ENCODE peak calls at places on chromosomes 1 and 21, in eight cellular contexts. M is effector memory CD4-positive, alpha-beta T cell; C is tibial artery; B is colonic mucosa; W is cardiac muscle cell; S is mammary epithelial cell; I is esophagus squamous epithelium; Q is fibroblast of lung. V is an unnamed sample. For H3K27me3, the result is how much of the 10 kb centered on the place peaks cover.

GRCh38 chr1:18913065-18913502 is 10.7 kb upstream of the ALDH4A1 start:
- DNase-seq in M (peak), C (peak), B (peak), W (peak), S (peak), I (no peak), Q (peak), V (peak)

GRCh38 chr1:94095744-94096469 is 25.0 kb downstream of the ABCA4 start:
- DNase-seq in M (no peak), C (peak), B (no peak), W (no peak), S (no peak), I (no peak), Q (peak), V (no peak)

GRCh38 chr1:17729248-17729647 is 25.9 kb upstream of the ACTL8 start:
- DNase-seq in M (no peak), C (no peak), B (no peak), W (no peak), S (no peak), I (no peak), Q (no peak), V (no peak)

GRCh38 chr1:144551107-144551542 is 41.6 kb upstream of the PPIAL4F start:
- DNase-seq in M (no peak), C (no peak), B (no peak), W (no peak), S (no peak), I (no peak), Q (no peak), V (no peak)

GRCh38 chr1:87129606-87130005 is 199.1 kb upstream of the LMO4 start:
- DNase-seq in M (no peak), C (no peak), B (no peak), W (no peak), S (no peak), I (no peak), Q (peak), V (no peak)

GRCh38 chr21:42360317-42360716 is 6.0 kb downstream of the TFF1 start:
- DNase-seq in M (no peak), C (no peak), B (no peak), W (no peak), S (no peak), I (no peak), Q (no peak), V (no peak)

GRCh38 chr21:30831194-30831765 is 1.7 kb upstream of the KRTAP7-1 start:
- DNase-seq in M (peak), C (no peak), B (peak), W (peak), S (peak), I (no peak), Q (no peak), V (no peak)

GRCh38 chr1:181126871-181127587 is 38.5 kb downstream of the IER5 start:
- DNase-seq in M (no peak), C (no peak), B (no peak), W (peak), S (peak), I (no peak), Q (no peak), V (peak)

GRCh38 chr1:167148388-167148787 is 54.5 kb downstream of the STYXL2 start:
- DNase-seq in M (no peak), C (no peak), B (no peak), W (no peak), S (no peak), I (no peak), Q (no peak), V (no peak)
- H3K27ac ChIP-seq in M (no peak), C (no peak), B (no peak), W (no peak), S (no peak), I (no peak), Q (no peak), V (no peak)

GRCh38 chr1:23366598-23366997 is 3.0 kb downstream of the ZNF436 start:
- DNase-seq in M (no peak), C (no peak), B (no peak), W (no peak), S (peak), I (no peak), Q (no peak), V (peak)
- H3K27me3 ChIP-seq in M (under half), C (under half), B (under half), W (under half), S (under half), I (under half), Q (under half), V (under half)

DNA sequence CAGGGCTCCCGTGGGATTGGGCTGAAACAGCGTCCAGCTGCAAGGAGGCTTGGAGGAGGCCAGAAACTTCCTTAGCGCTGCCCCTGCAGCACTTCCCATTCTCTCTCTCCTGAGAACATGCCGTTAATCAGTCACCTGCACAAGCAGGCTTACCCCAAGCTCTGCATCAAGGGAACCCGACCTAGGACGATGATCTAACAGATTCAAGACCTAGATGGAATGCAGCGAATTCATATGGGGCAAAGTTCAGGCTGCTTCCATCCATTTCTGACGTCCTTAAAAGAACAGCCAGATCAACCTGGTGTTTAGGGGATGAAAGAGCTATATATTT is 114.1 kb downstream of the ERG start:
- DNase-seq in M (no peak), C (no peak), B (no peak), W (no peak), S (no peak), I (no peak), Q (no peak), V (no peak)
- H3K4me3 ChIP-seq in M (no peak), C (no peak), B (no peak), W (no peak), S (no peak), I (no peak), Q (no peak), V (no peak)

DNA sequence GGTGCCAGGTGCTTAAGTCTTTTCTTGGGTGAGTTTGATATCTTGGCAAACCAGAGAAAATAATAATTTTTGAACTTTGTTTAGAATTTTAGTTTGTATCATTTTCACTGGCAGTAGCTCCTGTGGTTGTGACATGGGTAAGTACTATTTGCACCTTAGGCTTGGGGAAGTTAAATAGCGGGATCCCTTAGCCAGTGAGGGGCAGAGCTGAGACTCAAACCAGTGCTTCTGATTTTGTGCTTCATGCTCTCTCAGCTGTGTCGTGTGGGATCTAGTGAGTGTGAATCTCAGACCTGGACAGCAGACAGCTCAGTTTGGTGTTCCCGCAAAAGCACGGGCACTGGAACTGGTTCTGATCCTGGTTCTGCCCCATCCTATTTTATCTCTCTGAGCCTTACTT is 9.6 kb downstream of the PRCC start:
- DNase-seq in M (no peak), C (no peak), B (no peak), W (peak), S (no peak), I (no peak), Q (no peak), V (no peak)
- H3K27ac ChIP-seq in M (no peak), C (no peak), B (no peak), W (peak), S (no peak), I (no peak), Q (no peak), V (no peak)

GRCh38 chr1:160708118-160708517 is 3.5 kb downstream of the CD48 start:
- DNase-seq in M (no peak), C (no peak), B (no peak), W (no peak), S (no peak), I (no peak), Q (no peak), V (no peak)

GRCh38 chr1:160702100-160702499 is 9.5 kb downstream of the CD48 start:
- DNase-seq in M (no peak), C (no peak), B (no peak), W (no peak), S (no peak), I (no peak), Q (no peak), V (no peak)

GRCh38 chr1:160707171-160708109 is 4.2 kb downstream of the CD48 start:
- DNase-seq in M (no peak), C (no peak), B (no peak), W (no peak), S (no peak), I (no peak), Q (no peak), V (no peak)

GRCh38 chr1:160704250-160704649 is 7.4 kb downstream of the CD48 start:
- DNase-seq in M (no peak), C (no peak), B (no peak), W (no peak), S (no peak), I (no peak), Q (no peak), V (no peak)

DNA sequence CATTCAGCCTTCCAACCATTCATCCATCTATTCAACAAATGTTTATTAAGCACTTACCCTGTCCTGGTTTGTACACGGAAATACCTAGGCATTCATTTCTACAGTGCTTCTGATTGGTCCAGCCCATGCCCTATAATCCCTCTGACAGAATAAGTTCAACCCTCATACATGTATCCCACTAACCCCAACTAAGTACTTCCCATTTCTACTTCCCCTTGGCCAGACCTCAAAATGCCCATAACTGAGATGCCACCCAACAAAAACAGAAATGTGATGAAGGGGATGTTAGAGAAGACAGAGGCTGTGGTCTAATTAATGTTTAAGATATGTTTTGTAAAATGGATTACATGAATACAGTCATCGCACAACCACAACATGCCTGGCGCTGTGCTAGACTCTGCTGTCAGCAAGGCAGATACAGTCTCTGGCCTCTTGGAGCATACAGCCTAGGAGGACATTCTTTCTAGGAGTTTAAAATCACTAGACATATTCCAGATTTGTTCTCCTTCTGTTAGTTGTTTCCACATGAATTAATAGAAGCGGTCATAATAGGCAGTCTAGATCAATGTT is 6.4 kb downstream of the CD48 start:
- DNase-seq in M (no peak), C (no peak), B (no peak), W (no peak), S (no peak), I (no peak), Q (no peak), V (no peak)
- H3K27me3 ChIP-seq in M (under half), C (under half), B (under half), W (under half), S (under half), I (under half), Q (under half), V (half or more)

GRCh38 chr1:1360511-1361169 is 2.3 kb upstream of the MXRA8 start:
- DNase-seq in M (no peak), C (peak), B (peak), W (peak), S (peak), I (no peak), Q (peak), V (peak)

GRCh38 chr1:1357871-1358432 is 403 bp downstream of the MXRA8 start:
- DNase-seq in M (no peak), C (no peak), B (no peak), W (no peak), S (no peak), I (no peak), Q (no peak), V (peak)

GRCh38 chr1:1359668-1360468 is 1.5 kb upstream of the MXRA8 start:
- DNase-seq in M (no peak), C (no peak), B (peak), W (no peak), S (no peak), I (no peak), Q (peak), V (peak)

GRCh38 chr1:1358433-1359201 is at the start of gene MXRA8:
- DNase-seq in M (no peak), C (peak), B (peak), W (peak), S (no peak), I (no peak), Q (peak), V (no peak)

DNA sequence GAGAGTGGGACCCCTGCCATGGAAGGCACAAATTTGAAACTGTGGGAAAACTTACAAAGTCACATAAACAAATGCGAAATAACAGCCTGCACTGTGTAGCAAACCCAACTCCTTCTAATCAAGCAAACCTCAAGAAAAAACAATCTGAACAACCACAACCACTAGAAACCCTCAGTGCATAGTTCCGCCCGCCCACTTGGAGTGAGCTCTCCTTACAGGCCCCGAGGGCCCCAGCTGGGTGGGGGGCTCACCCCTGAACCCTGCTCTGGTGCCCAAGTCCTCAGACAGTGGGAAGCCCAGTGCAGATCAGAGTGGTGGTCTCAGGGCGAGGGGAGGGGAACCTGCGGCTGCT is 937 bp upstream of the MXRA8 start:
- DNase-seq in M (no peak), C (no peak), B (peak), W (no peak), S (no peak), I (no peak), Q (peak), V (no peak)
- H3K4me3 ChIP-seq in M (no peak), C (no peak), B (no peak), W (no peak), S (no peak), I (no peak), Q (no peak), V (no peak)

GRCh38 chr1:41498391-41498790 is 13.9 kb upstream of the EDN2 start:
- DNase-seq in M (no peak), C (no peak), B (no peak), W (no peak), S (peak), I (no peak), Q (no peak), V (peak)
- H3K27ac ChIP-seq in M (no peak), C (peak), B (no peak), W (no peak), S (peak), I (peak), Q (no peak), V (peak)

DNA sequence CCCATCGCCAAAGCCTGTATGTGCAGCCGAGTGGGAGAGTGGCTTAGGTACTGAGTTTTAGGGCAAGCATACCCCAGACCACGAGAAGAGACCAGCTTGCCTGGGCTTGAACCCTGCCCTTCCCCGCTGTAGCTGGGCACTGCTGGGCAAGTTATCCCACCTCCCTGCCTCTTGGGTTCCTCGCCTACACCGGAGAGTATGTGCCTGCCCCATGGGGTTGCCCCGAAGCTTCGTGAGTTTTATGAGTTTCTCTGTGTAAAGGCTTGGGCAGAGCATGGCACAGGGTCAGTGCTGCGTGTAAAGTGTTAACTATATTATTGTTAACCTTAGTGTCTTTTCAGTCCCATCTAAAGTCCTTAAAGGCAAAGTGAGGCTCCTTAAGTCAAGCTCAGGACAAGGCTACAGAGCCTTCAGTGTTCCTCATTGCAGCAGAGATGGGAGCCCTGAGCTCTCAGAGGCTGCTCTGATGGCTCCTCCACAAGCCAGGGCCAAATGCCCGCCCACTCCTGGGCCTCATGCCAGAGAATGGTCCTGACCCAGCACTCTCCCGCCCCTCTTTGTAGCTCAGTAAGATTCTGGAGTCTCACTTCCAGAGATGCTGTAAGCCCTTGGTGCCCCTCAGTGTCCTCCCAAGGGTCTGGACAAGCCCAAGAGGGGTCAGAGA is 37.0 kb upstream of the KCNA10 start:
- DNase-seq in M (no peak), C (peak), B (no peak), W (no peak), S (no peak), I (no peak), Q (no peak), V (no peak)
- H3K27me3 ChIP-seq in M (under half), C (under half), B (under half), W (half or more), S (under half), I (under half), Q (under half), V (half or more)

DNA sequence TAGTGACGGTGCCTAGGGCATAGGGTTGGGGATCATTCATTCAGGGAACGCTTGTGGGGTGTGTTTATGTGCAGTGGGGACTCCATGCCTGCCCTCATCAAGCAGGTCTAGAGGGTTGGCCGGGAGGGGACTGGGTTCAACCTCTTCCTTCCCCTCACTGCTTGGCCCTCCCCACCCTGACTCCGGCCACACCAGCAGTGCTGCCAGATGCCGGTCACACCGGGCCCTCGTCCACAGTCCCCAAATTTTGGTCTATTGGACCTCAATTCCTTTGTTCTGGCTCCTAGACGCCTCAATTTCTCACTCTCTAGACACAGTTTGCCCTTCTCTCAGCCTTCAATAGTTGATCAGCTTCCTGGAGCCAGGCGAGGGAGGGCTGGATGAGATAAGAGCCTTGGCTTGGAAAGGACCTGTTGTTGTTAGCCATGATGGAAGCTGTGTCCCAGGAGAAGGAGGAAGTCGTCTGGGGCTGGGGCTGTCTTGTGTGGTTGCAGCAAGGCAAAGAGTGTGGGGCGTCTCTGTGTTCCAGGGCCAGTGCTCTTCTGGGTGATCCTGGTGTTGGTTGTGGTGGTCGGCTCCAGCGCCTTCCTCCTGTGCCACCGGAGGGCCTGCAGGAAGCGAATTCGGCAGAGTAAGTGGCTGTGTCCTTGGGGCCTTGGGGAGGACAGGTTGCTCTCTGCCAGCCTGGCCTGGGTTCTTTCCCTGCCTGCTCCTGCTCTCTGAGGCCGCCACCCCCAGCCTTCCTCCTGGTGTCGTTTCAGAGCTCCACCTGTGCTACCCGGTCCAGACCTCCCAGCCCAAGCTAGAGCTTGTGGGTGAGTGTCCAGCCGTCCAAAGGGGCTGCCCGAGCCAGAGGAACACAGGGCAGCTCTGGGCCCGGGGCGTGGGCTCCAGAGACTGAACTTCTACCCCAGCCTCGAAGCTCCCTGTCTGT is 41.1 kb upstream of the TNFRSF1B start:
- DNase-seq in M (no peak), C (peak), B (no peak), W (no peak), S (no peak), I (no peak), Q (no peak), V (no peak)
- H3K4me3 ChIP-seq in M (no peak), C (no peak), B (no peak), W (no peak), S (no peak), I (no peak), Q (no peak), V (no peak)

V was measured in PC-9.